ENCODE peak calls at places on chromosomes 12 and 14, in ten cellular contexts. F, D, B, J, L, A, Y, H, O and V are unnamed samples.

GRCh38 chr12:19529933-19530630 is 90.8 kb downstream of the AEBP2 start:
- DNase-seq in L (no peak), A (no peak), D (no peak), J (no peak), H (peak), Y (no peak), B (no peak), O (peak), F (peak), V (no peak)

GRCh38 chr12:118307069-118307954 is 65.4 kb downstream of the TAOK3 start:
- DNase-seq in A (no peak), L (peak), D (peak), B (peak), Y (no peak), F (peak), H (peak), J (no peak), O (peak), V (no peak)

GRCh38 chr14:99508896-99509629 is 27.9 kb downstream of the CCNK start:
- DNase-seq in F (no peak), O (no peak), J (no peak), A (no peak), H (no peak), L (peak), D (no peak), Y (no peak), B (no peak), V (no peak)

GRCh38 chr14:39219075-39219499 is 14.6 kb upstream of the MIA2 start:
- DNase-seq in A (no peak), F (peak), H (peak), O (peak), Y (no peak), D (no peak), L (no peak), J (no peak), B (no peak), V (no peak)

GRCh38 chr14:81400202-81400678 is at the start of gene STON2:
- DNase-seq in B (no peak), D (peak), F (peak), L (no peak), J (no peak), Y (no peak), H (peak), A (no peak), O (no peak), V (peak)

GRCh38 chr12:48045061-48045846 is 41.0 kb upstream of the COL2A1 start:
- DNase-seq in Y (no peak), A (no peak), J (no peak), L (no peak), O (no peak), F (no peak), B (no peak), H (no peak), D (no peak), V (no peak)

GRCh38 chr14:56271988-56272387 is 153.8 kb downstream of the PELI2 start:
- DNase-seq in A (no peak), F (peak), J (no peak), O (peak), L (no peak), H (peak), B (no peak), Y (no peak), D (no peak), V (no peak)

GRCh38 chr12:12715459-12716150 is 1.6 kb upstream of the CDKN1B start:
- DNase-seq in J (peak), Y (no peak), L (no peak), D (no peak), A (no peak), O (peak), H (peak), F (no peak), B (no peak), V (no peak)

GRCh38 chr14:103517626-103518415 is 4.8 kb downstream of the CKB start:
- DNase-seq in Y (no peak), D (no peak), O (no peak), H (no peak), J (no peak), F (peak), B (no peak), L (peak), A (peak), V (no peak)

GRCh38 chr14:105087963-105088811 is 23.0 kb upstream of the GPR132 start:
- DNase-seq in Y (no peak), B (no peak), D (no peak), F (peak), J (peak), O (no peak), H (peak), A (peak), L (peak), V (peak)

GRCh38 chr12:77377622-77378021 is 312.3 kb upstream of the E2F7 start:
- DNase-seq in O (no peak), B (no peak), D (no peak), F (no peak), Y (no peak), J (no peak), H (no peak), A (no peak), L (no peak), V (no peak)

GRCh38 chr12:3150820-3151590 is 73.8 kb downstream of the TSPAN9 start:
- DNase-seq in D (no peak), H (peak), B (no peak), F (peak), J (no peak), Y (no peak), O (peak), L (no peak), A (no peak), V (no peak)